ENCODE peak calls at places on chromosomes 13 and 19, in seven cellular contexts. Q, C, P, E, X, G and U are unnamed samples.

GRCh38 chr13:84972907-84973306 is 826.3 kb downstream of the SLITRK6 start:
- DNase-seq in Q (no peak), C (no peak), P (no peak), E (no peak), X (no peak), G (no peak), U (no peak)

GRCh38 chr13:95156208-95156607 is 145.0 kb downstream of the ABCC4 start:
- DNase-seq in Q (no peak), C (no peak), P (no peak), E (no peak), X (no peak), G (no peak), U (no peak)

GRCh38 chr13:57632276-57633140 is 964 bp downstream of the PCDH17 start:
- DNase-seq in Q (no peak), C (no peak), P (no peak), E (no peak), X (peak; percentile 41), G (no peak), U (no peak)

GRCh38 chr13:49759503-49759902 is 33.0 kb downstream of the KPNA3 start:
- DNase-seq in Q (no peak), C (no peak), P (no peak), E (no peak), X (no peak), G (no peak), U (no peak)

GRCh38 chr13:98798849-98799645 is 46.6 kb upstream of the SLC15A1 start:
- DNase-seq in Q (no peak), C (no peak), P (no peak), E (no peak), X (no peak), G (no peak), U (no peak)

GRCh38 chr13:76903544-76904162 is 17.4 kb upstream of the KCTD12 start:
- DNase-seq in Q (peak; percentile 38), C (peak; percentile 23), P (peak; percentile 30), E (peak; percentile 72), X (peak; percentile 72), G (peak; percentile 46), U (peak; percentile 72)

GRCh38 chr19:30689474-30689873 is 317.3 kb downstream of the ZNF536 start:
- DNase-seq in Q (no peak), C (no peak), P (no peak), E (no peak), X (no peak), G (no peak), U (no peak)

GRCh38 chr19:34493038-34493648 is 11.6 kb downstream of the WTIP start:
- DNase-seq in Q (no peak), C (no peak), P (no peak), E (no peak), X (no peak), G (no peak), U (no peak)

GRCh38 chr19:50669319-50670101 is 20.3 kb downstream of the C19orf81 start:
- DNase-seq in Q (no peak), C (no peak), P (peak; percentile 69), E (no peak), X (no peak), G (no peak), U (no peak)

GRCh38 chr13:90414691-90415596 is 932.5 kb upstream of the MIR17HG start:
- DNase-seq in Q (no peak), C (no peak), P (peak; percentile 18), E (no peak), X (no peak), G (no peak), U (no peak)

GRCh38 chr13:50713849-50714248 is 129.6 kb downstream of the DLEU7 start:
- DNase-seq in Q (no peak), C (no peak), P (no peak), E (no peak), X (no peak), G (no peak), U (no peak)

GRCh38 chr19:51317381-51317780 is 5.9 kb downstream of the IGLON5 start:
- DNase-seq in Q (no peak), C (no peak), P (no peak), E (no peak), X (no peak), G (no peak), U (no peak)

GRCh38 chr13:32887617-32888016 is 128.6 kb upstream of the KL start:
- DNase-seq in Q (no peak), C (no peak), P (no peak), E (no peak), X (no peak), G (no peak), U (peak; percentile 12)

GRCh38 chr19:48836089-48837017 is at the start of gene HSD17B14:
- DNase-seq in Q (no peak), C (peak; percentile 73), P (no peak), E (peak; percentile 77), X (peak; percentile 74), G (peak; percentile 69), U (peak; percentile 57)

GRCh38 chr13:109790951-109791605 is 4.7 kb upstream of the IRS2 start:
- DNase-seq in Q (no peak), C (no peak), P (no peak), E (no peak), X (no peak), G (no peak), U (no peak)

GRCh38 chr13:21759503-21759902 is 88.6 kb downstream of the FGF9 start:
- DNase-seq in Q (no peak), C (no peak), P (no peak), E (no peak), X (no peak), G (no peak), U (no peak)

GRCh38 chr13:32315255-32316029 is at the start of the genes BRCA2 and ZAR1L:
- DNase-seq in Q (peak; percentile 73), C (peak; percentile 79), P (peak; percentile 46), E (peak; percentile 91), X (peak; percentile 96), G (peak; percentile 85), U (peak; percentile 94)

GRCh38 chr19:55228015-55228391 is 560 bp downstream of the TMEM86B start:
- DNase-seq in Q (no peak), C (peak; percentile 28), P (no peak), E (no peak), X (no peak), G (no peak), U (no peak)

GRCh38 chr13:29624997-29625396 is 29.5 kb upstream of the SLC7A1 start:
- DNase-seq in Q (no peak), C (no peak), P (no peak), E (no peak), X (no peak), G (no peak), U (no peak)

GRCh38 chr19:57620673-57621348 is 6.8 kb downstream of the ZNF134 start:
- DNase-seq in Q (no peak), C (no peak), P (no peak), E (no peak), X (no peak), G (no peak), U (no peak)

DNA sequence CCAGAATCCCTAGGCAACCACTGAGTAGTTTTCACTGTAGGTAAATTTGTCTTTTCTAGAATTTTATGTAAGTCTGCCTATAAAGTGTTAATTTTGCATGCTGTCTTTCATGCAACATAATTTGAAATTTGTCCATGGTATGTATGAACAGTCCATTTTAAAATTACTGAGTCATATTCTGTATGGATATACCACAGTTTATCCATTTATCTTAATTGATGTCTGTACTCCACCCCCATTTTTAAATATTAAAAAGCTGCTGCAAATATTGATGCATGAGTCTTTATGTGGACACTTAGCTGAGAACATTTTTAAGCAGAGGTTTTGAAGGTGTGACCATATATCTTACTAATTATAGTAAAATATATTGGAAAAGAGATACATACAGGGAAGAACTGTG is 9.0 kb downstream of the ZNF134 start:
- DNase-seq in Q (no peak), C (no peak), P (no peak), E (no peak), X (no peak), G (no peak), U (no peak)
- H3K9me3 ChIP-seq in Q (peaks cover 80% of the 10 kb centered on the region), C (peaks cover 14% of the 10 kb centered on the region), P (peaks cover 99% of the 10 kb centered on the region), E (peaks cover 35% of the 10 kb centered on the region), X (peaks cover 53% of the 10 kb centered on the region), G (peaks cover 6% of the 10 kb centered on the region), U (peaks cover 44% of the 10 kb centered on the region)

GRCh38 chr19:18644144-18645034 is 7.6 kb downstream of the KLHL26 start:
- DNase-seq in Q (no peak), C (no peak), P (no peak), E (no peak), X (no peak), G (no peak), U (no peak)
- H3K4me3 ChIP-seq in Q (no peak overlapping the region), C (no peak overlapping the region), P (no peak overlapping the region), E (no peak overlapping the region), X (no peak overlapping the region), G (no peak overlapping the region), U (no peak overlapping the region)

DNA sequence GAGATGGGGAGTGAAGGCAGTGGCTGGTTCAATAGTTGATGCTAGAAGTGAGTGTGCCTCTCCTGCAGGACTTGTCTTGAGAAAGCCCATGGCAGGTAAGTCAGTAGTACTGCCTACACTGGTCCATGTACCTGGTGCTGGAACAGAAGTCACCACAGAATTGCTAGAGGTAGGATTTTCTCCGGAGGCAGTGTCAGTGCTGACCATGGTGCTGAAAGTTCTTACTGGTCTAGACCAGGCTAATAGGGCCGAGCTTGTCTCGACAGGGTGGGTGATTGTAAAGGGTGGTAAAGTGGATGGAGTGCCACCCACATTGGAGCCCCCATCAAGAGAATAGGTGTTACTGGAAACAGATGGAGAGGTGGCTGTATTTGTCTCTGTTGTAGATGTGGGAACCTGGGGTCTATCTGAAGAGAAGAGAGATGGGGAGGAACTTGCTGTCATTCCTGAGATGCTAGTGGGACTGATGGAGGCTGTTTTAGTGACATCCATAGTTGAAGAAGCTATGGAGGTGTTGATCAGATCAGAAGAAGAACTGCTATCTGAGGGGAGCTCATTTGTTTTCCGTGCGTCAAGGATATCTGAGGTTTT is 36.6 kb downstream of the MUC16 start:
- DNase-seq in Q (no peak), C (no peak), P (no peak), E (no peak), X (no peak), G (no peak), U (no peak)
- H3K9me3 ChIP-seq in Q (no peaks in the 10 kb centered on the region), C (no peaks in the 10 kb centered on the region), P (no peaks in the 10 kb centered on the region), E (no peaks in the 10 kb centered on the region), X (peaks cover 11% of the 10 kb centered on the region), G (no peaks in the 10 kb centered on the region), U (no peaks in the 10 kb centered on the region)

GRCh38 chr13:111335263-111335662 is 14.8 kb downstream of the TEX29 start:
- DNase-seq in Q (no peak), C (no peak), P (no peak), E (no peak), X (no peak), G (no peak), U (no peak)
- H3K4me3 ChIP-seq in Q (no peak overlapping the region), C (no peak overlapping the region), P (no peak overlapping the region), E (no peak overlapping the region), X (no peak overlapping the region), G (no peak overlapping the region), U (no peak overlapping the region)

DNA sequence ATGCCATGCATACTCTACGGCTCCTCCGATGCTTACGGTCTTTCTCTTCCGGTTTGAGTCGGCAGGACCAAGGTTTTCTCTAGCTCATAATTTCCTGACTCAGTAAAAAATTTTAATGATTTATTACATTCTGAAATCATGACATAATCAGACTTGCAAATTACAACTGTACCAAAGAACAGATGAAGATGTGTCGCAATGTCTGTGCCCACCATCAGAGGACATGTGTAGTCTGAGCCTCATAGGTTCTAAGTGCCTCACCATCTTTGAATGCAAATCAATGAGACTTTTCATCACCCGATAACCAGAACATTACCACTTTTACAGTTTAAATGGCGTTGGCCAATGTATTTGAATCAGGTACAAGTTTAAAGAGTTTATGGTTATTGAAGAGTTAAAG is 213.1 kb downstream of the NHLRC3 start:
- DNase-seq in Q (no peak), C (no peak), P (no peak), E (no peak), X (no peak), G (no peak), U (no peak)
- H3K9me3 ChIP-seq in Q (no peaks in the 10 kb centered on the region), C (no peaks in the 10 kb centered on the region), P (no peaks in the 10 kb centered on the region), E (no peaks in the 10 kb centered on the region), X (no peaks in the 10 kb centered on the region), G (no peaks in the 10 kb centered on the region), U (no peaks in the 10 kb centered on the region)